ENCODE peak calls at places on chromosomes 2 and 18, in nine cellular contexts. H, V, Q, R, N, T, G, B and D are unnamed samples.
A peak's percentile ranks its signal among the peaks of the same experiment; 100 is the strongest.

GRCh38 chr2:200609027-200609614 is 23.3 kb downstream of the AOX1 start:
- DNase-seq in Q (no peak), G (peak; percentile 50), N (peak; percentile 72), B (no peak), H (no peak), V (no peak), T (no peak), R (no peak), D (no peak)

GRCh38 chr18:5075297-5075696 is 121.8 kb downstream of the AKAIN1 start:
- DNase-seq in Q (no peak), T (no peak), N (no peak), V (no peak), G (no peak), R (no peak), H (no peak), B (no peak), D (no peak)

GRCh38 chr2:39704540-39704939 is 38.8 kb downstream of the TMEM178A start:
- DNase-seq in V (no peak), R (no peak), Q (no peak), H (no peak), N (no peak), B (no peak), G (no peak), T (no peak), D (no peak)

GRCh38 chr2:26770986-26771586 is 7.0 kb downstream of the SLC35F6 start:
- DNase-seq in N (peak; percentile 44), G (no peak), B (peak; percentile 97), R (peak; percentile 63), T (peak; percentile 93), H (no peak), Q (no peak), V (peak; percentile 87), D (no peak)

GRCh38 chr2:74233648-74234047 is 35.2 kb downstream of the MTHFD2 start:
- DNase-seq in H (no peak), G (no peak), N (no peak), T (no peak), B (no peak), Q (no peak), R (no peak), V (no peak), D (no peak)

GRCh38 chr2:28981016-28981441 is at the start of gene TOGARAM2:
- DNase-seq in T (peak; percentile 78), V (no peak), B (peak; percentile 71), H (no peak), R (no peak), G (no peak), Q (no peak), N (no peak), D (no peak)

GRCh38 chr2:150586858-150587257 is 99.4 kb upstream of the RND3 start:
- DNase-seq in Q (no peak), N (peak; percentile 78), G (no peak), B (no peak), V (no peak), R (no peak), H (no peak), T (no peak), D (no peak)

GRCh38 chr2:131034122-131035051 is 58.9 kb downstream of the FAM168B start:
- DNase-seq in Q (peak; percentile 26), B (peak; percentile 57), N (no peak), R (no peak), T (peak; percentile 62), G (no peak), V (no peak), H (no peak), D (no peak)

GRCh38 chr2:71889991-71890684 is 257.5 kb downstream of the CYP26B1 start:
- DNase-seq in T (no peak), N (peak; percentile 94), Q (no peak), B (no peak), R (no peak), V (no peak), G (peak; percentile 69), H (no peak), D (no peak)

GRCh38 chr2:180663016-180663471 is 317.4 kb upstream of the UBE2E3 start:
- DNase-seq in G (no peak), V (no peak), R (no peak), H (no peak), Q (no peak), B (no peak), T (no peak), N (no peak), D (no peak)
- H3K4me3 ChIP-seq in G (no peak overlapping the region), V (no peak overlapping the region), R (no peak overlapping the region), H (no peak overlapping the region), Q (no peak overlapping the region), B (no peak overlapping the region), T (no peak overlapping the region), N (no peak overlapping the region), D (no peak overlapping the region)

GRCh38 chr2:129428086-129428660 is 551.3 kb upstream of the RAB6C start:
- DNase-seq in T (no peak), N (no peak), B (no peak), Q (no peak), H (no peak), R (no peak), V (no peak), G (no peak), D (peak; percentile 16)
- TF ChIP-seq CTCF in T (no peak), N (no peak), B (no peak), Q (no peak), H (no peak), R (no peak), V (no peak), G (no peak), D (no peak)

GRCh38 chr2:197322729-197323720 is 12.4 kb upstream of the ANKRD44 start:
- DNase-seq in Q (peak; percentile 27), R (no peak), N (no peak), T (no peak), G (no peak), B (no peak), V (no peak), H (no peak), D (no peak)
- H3K4me3 ChIP-seq in Q (peak overlapping the region; percentile 12), R (no peak overlapping the region), N (no peak overlapping the region), T (no peak overlapping the region), G (no peak overlapping the region), B (no peak overlapping the region), V (no peak overlapping the region), H (no peak overlapping the region), D (no peak overlapping the region)

GRCh38 chr2:54726431-54726830 is 3.0 kb downstream of the EML6 start:
- DNase-seq in G (no peak), T (no peak), N (no peak), Q (no peak), H (no peak), V (no peak), R (no peak), B (no peak), D (no peak)

GRCh38 chr2:54726940-54727339 is 3.5 kb downstream of the EML6 start:
- DNase-seq in H (no peak), Q (no peak), R (no peak), V (no peak), B (no peak), T (peak; percentile 36), G (no peak), N (no peak), D (no peak)

GRCh38 chr2:54724560-54725342 is 1.3 kb downstream of the EML6 start:
- DNase-seq in T (peak; percentile 60), B (no peak), R (no peak), N (no peak), Q (peak; percentile 30), G (no peak), H (no peak), V (no peak), D (peak; percentile 34)

GRCh38 chr2:54725343-54726099 is 2.1 kb downstream of the EML6 start:
- DNase-seq in Q (no peak), T (no peak), G (no peak), B (no peak), N (no peak), V (no peak), H (no peak), R (no peak), D (no peak)

GRCh38 chr2:54728669-54729120 is 5.2 kb downstream of the EML6 start:
- DNase-seq in V (no peak), N (peak; percentile 83), B (no peak), Q (no peak), H (no peak), G (peak; percentile 51), R (no peak), T (no peak), D (no peak)
- TF ChIP-seq CTCF in V (no peak), N (no peak), B (no peak), Q (no peak), H (no peak), G (no peak), R (no peak), T (no peak), D (peak; percentile 2)

GRCh38 chr2:70531419-70532130 is 22.1 kb downstream of the TGFA start:
- DNase-seq in R (no peak), G (no peak), N (no peak), V (no peak), B (no peak), H (no peak), T (no peak), Q (no peak), D (no peak)
- H3K4me3 ChIP-seq in R (no peak overlapping the region), G (no peak overlapping the region), N (no peak overlapping the region), V (no peak overlapping the region), B (no peak overlapping the region), H (no peak overlapping the region), T (no peak overlapping the region), Q (no peak overlapping the region), D (no peak overlapping the region)

GRCh38 chr2:201965550-201965949 is 68.1 kb upstream of the FZD7 start:
- DNase-seq in T (no peak), H (no peak), G (no peak), N (no peak), V (no peak), R (no peak), B (no peak), Q (no peak), D (no peak)
- TF ChIP-seq CTCF in T (no peak), H (peak; percentile 30), G (no peak), N (peak; percentile 8), V (no peak), R (no peak), B (no peak), Q (no peak), D (peak; percentile 23)

GRCh38 chr18:63788447-63789096 is 13.4 kb downstream of the SERPINB7 start:
- DNase-seq in N (peak; percentile 62), G (peak; percentile 88), V (no peak), R (no peak), B (no peak), Q (peak; percentile 50), H (no peak), T (no peak), D (no peak)
- H3K4me3 ChIP-seq in N (no peak overlapping the region), G (no peak overlapping the region), V (no peak overlapping the region), R (no peak overlapping the region), B (no peak overlapping the region), Q (no peak overlapping the region), H (no peak overlapping the region), T (no peak overlapping the region), D (no peak overlapping the region)

DNA sequence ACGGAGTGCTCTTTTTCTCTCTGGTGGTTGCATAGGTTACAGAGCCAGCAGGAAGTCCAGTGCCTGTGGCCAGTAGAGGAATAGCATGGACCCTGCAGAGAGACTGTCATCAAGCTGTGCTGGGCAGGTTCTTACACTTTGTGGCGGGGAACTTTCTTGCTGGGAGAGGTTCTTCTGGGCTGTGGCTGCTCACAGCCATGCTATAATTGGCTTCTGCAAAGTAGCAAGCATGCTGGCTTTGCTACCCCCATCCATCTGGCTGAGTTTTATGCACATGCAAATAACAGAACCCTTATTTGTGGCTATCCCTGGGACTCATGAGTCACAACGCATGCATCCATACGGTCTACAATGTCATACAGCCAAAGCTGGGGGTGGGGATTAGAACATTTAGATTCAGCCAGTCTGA is 68.9 kb downstream of the PLCL1 start:
- DNase-seq in V (no peak), N (peak; percentile 20), B (no peak), H (no peak), Q (no peak), T (no peak), R (no peak), G (peak; percentile 36), D (no peak)
- TF ChIP-seq CTCF in V (no peak), N (no peak), B (no peak), H (no peak), Q (no peak), T (no peak), R (no peak), G (no peak), D (no peak)